ENCODE peak calls at places on chromosomes 4 and X, in five cellular contexts. O is MM.1S, X is fibroblast of the aortic adventitia, W is colonic mucosa, T is breast epithelium. P is an unnamed sample.

GRCh38 chr4:16659694-16660093 is 238.8 kb downstream of the LDB2 start:
- DNase-seq in X (no peak), T (no peak), W (no peak), O (no peak), P (no peak)

GRCh38 chrX:47749185-47749967 is 87.3 kb upstream of the ZNF81 start:
- DNase-seq in W (no peak), T (no peak), X (no peak), O (peak), P (no peak)

GRCh38 chr4:88335092-88335665 is 43.5 kb upstream of the HERC6 start:
- DNase-seq in O (no peak), X (peak), T (no peak), W (peak), P (peak)

GRCh38 chr4:6475492-6476020 is 3.1 kb upstream of the PPP2R2C start:
- DNase-seq in X (no peak), O (no peak), T (no peak), W (peak), P (no peak)

GRCh38 chr4:186701273-186701672 is 22.4 kb downstream of the FAT1 start:
- DNase-seq in W (no peak), T (peak), O (no peak), X (peak), P (no peak)

GRCh38 chrX:45715787-45716186 is 515.1 kb upstream of the DIPK2B start:
- DNase-seq in O (no peak), W (no peak), X (no peak), T (no peak), P (no peak)

GRCh38 chr4:4923208-4923607 is 63.7 kb downstream of the MSX1 start:
- DNase-seq in O (no peak), T (no peak), W (no peak), X (no peak), P (no peak)

GRCh38 chr4:116358633-116359222 is 726.6 kb downstream of the TRAM1L1 start:
- DNase-seq in X (peak), O (peak), T (no peak), W (peak), P (peak)

GRCh38 chrX:50814701-50815476 is 895 bp upstream of the SHROOM4 start:
- DNase-seq in T (no peak), O (no peak), X (no peak), W (peak), P (no peak)

GRCh38 chrX:153568612-153569011 is 30.3 kb downstream of the CCNQ start:
- DNase-seq in O (no peak), W (no peak), T (no peak), X (no peak), P (no peak)

GRCh38 chrX:16914058-16914457 is 32.4 kb upstream of the REPS2 start:
- DNase-seq in W (no peak), X (no peak), T (no peak), O (no peak), P (no peak)

GRCh38 chr4:72858328-72858727 is 211.2 kb downstream of the COX18 start:
- DNase-seq in X (peak), W (no peak), T (no peak), O (no peak), P (no peak)

GRCh38 chr4:153117554-153117953 is 86.7 kb upstream of the TRIM2 start:
- DNase-seq in X (no peak), T (no peak), O (no peak), W (no peak), P (no peak)

GRCh38 chr4:90445380-90445779 is 318.2 kb downstream of the CCSER1 start:
- DNase-seq in T (no peak), X (no peak), W (no peak), O (no peak), P (no peak)

GRCh38 chr4:109164011-109164410 is 138.4 kb downstream of the COL25A1 start:
- DNase-seq in T (no peak), X (peak), W (no peak), O (no peak), P (peak)

GRCh38 chr4:77818077-77818666 is 996 bp downstream of the CNOT6L start:
- DNase-seq in T (peak), O (peak), X (peak), W (peak), P (peak)

GRCh38 chr4:2458546-2459491 is 10.1 kb upstream of the RNF4 start:
- DNase-seq in W (no peak), T (no peak), X (no peak), O (no peak), P (no peak)

GRCh38 chr4:2798399-2799301 is 5.8 kb downstream of the SH3BP2 start:
- DNase-seq in X (no peak), W (peak), T (peak), O (no peak), P (no peak)

GRCh38 chr4:10584042-10584441 is 100.5 kb downstream of the CLNK start:
- DNase-seq in X (peak), T (no peak), W (peak), O (peak), P (peak)

GRCh38 chr4:153594208-153594607 is 89.9 kb upstream of the TLR2 start:
- DNase-seq in W (no peak), X (peak), O (peak), T (peak), P (no peak)

GRCh38 chrX:38055170-38055847 is 49.0 kb downstream of the SYTL5 start:
- DNase-seq in O (no peak), X (peak), W (no peak), T (no peak), P (no peak)

GRCh38 chr4:26071688-26072087 is 157.7 kb downstream of the SMIM20 start:
- DNase-seq in W (no peak), T (no peak), O (no peak), X (no peak), P (no peak)

GRCh38 chr4:26067035-26067434 is 153.0 kb downstream of the SMIM20 start:
- DNase-seq in W (no peak), O (no peak), T (no peak), X (no peak), P (no peak)

GRCh38 chr4:26073886-26074560 is 160.0 kb downstream of the SMIM20 start:
- DNase-seq in O (no peak), X (no peak), W (no peak), T (no peak), P (no peak)

GRCh38 chr4:26065833-26066232 is 151.8 kb downstream of the SMIM20 start:
- DNase-seq in T (no peak), X (no peak), O (no peak), W (no peak), P (no peak)

DNA sequence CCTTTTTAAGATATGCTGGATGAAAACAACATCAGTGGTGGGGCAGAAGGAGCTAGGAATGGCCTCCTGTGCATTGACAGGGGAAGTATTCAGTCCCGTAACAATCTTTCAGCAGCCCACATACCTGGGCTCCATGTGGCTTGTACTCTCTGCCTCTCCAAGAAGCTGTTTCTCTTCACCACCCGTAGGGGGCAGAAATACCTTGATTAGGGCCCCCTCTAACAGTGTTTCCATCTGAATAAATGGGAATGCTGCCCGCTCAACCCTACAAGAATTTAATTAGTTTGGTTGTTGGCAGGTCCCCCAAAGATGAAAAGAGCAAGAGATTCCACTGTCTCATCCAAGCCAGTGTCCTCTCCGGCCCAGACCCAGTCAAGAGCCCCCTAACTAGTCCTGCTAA is 155.2 kb downstream of the SMIM20 start:
- DNase-seq in T (no peak), X (peak), O (no peak), W (no peak), P (no peak)
- TF ChIP-seq CTCF in T (no peak), X (peak), O (no peak), W (no peak), P (peak)

GRCh38 chr4:158166701-158167100 is 6.1 kb downstream of the GASK1B start:
- DNase-seq in W (no peak), X (peak), O (no peak), T (no peak), P (no peak)
- H3K4me3 ChIP-seq in W (no peak), X (no peak), O (no peak), T (peak), P (no peak)

GRCh38 chrX:18542897-18543296 is 117.5 kb downstream of the CDKL5 start:
- DNase-seq in W (no peak), T (no peak), O (no peak), X (no peak), P (no peak)

GRCh38 chrX:18537524-18537923 is 112.1 kb downstream of the CDKL5 start:
- DNase-seq in W (no peak), O (no peak), X (no peak), T (no peak), P (no peak)

GRCh38 chrX:18534949-18535348 is 109.5 kb downstream of the CDKL5 start:
- DNase-seq in W (no peak), O (no peak), T (no peak), X (no peak), P (no peak)

GRCh38 chrX:18542131-18542530 is 116.7 kb downstream of the CDKL5 start:
- DNase-seq in X (no peak), O (no peak), W (no peak), T (no peak), P (no peak)

GRCh38 chrX:18537068-18537467 is 111.7 kb downstream of the CDKL5 start:
- DNase-seq in X (no peak), W (no peak), O (no peak), T (no peak), P (no peak)
- TF ChIP-seq CTCF in X (no peak), W (no peak), O (no peak), T (no peak), P (no peak)

GRCh38 chrX:129779747-129780146 is at the start of gene SASH3:
- DNase-seq in T (no peak), O (peak), X (no peak), W (no peak), P (no peak)
- H3K4me3 ChIP-seq in T (peak), O (peak), X (no peak), W (peak), P (no peak)

GRCh38 chrX:2652106-2652505 is 39.0 kb upstream of the CD99 start:
- DNase-seq in T (no peak), X (no peak), O (no peak), W (no peak), P (no peak)
- TF ChIP-seq CTCF in T (no peak), X (peak), O (no peak), W (no peak), P (no peak)

GRCh38 chr4:40176602-40177001 is 20.2 kb upstream of the RHOH start:
- DNase-seq in O (no peak), T (no peak), X (no peak), W (no peak), P (no peak)
- H3K4me3 ChIP-seq in O (no peak), T (no peak), X (no peak), W (no peak), P (no peak)

DNA sequence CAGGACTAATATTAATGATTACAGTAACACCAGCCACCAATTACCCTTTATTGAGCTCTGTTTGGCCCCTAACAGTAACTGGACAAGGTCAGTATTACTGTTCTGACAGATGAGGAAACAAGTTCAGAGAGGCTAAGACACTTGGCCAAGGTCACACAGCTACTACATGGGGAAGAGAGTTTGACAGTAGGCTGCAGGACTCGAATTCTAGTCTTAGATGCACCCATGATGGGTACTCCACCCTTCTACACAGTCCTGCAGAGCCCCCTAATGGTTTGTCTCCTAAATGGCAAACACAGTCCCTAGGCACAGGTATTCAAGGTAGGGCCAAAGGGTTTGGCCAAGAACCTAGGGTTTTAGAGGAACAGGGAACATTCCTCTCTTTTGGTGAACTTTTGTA is 93.9 kb downstream of the NSUN7 start:
- DNase-seq in W (peak), T (no peak), O (peak), X (no peak), P (no peak)
- TF ChIP-seq CTCF in W (no peak), T (no peak), O (peak), X (no peak), P (no peak)

GRCh38 chr4:139754913-139755312 is 89.3 kb downstream of the MGST2 start:
- DNase-seq in X (no peak), T (no peak), O (no peak), W (no peak), P (no peak)

GRCh38 chr4:139761461-139761860 is 95.8 kb downstream of the MGST2 start:
- DNase-seq in T (no peak), O (no peak), W (no peak), X (no peak), P (peak)

GRCh38 chr4:139753686-139754085 is 88.1 kb downstream of the MGST2 start:
- DNase-seq in X (no peak), W (no peak), O (no peak), T (no peak), P (no peak)

GRCh38 chr4:139760558-139760957 is 94.9 kb downstream of the MGST2 start:
- DNase-seq in O (no peak), W (no peak), X (no peak), T (no peak), P (no peak)

GRCh38 chr4:139756391-139757180 is 91.0 kb downstream of the MGST2 start:
- DNase-seq in T (no peak), O (no peak), X (no peak), W (no peak), P (no peak)
- H3K4me3 ChIP-seq in T (no peak), O (no peak), X (no peak), W (no peak), P (no peak)

P was measured in Caco-2.